ENCODE peak calls at places on chromosomes 7 and 10, in four cellular contexts. O, E, A and H are unnamed samples.

GRCh38 chr10:47277352-47278151 is 22.4 kb upstream of the GDF10 start:
- DNase-seq in E (no peak), O (no peak), A (no peak), H (no peak)

GRCh38 chr10:62648941-62649340 is 155.6 kb upstream of the ADO start:
- DNase-seq in E (no peak), O (no peak), A (no peak), H (no peak)

GRCh38 chr7:101900103-101900502 is 82.7 kb downstream of the CUX1 start:
- DNase-seq in O (no peak), A (no peak), E (no peak), H (peak; percentile 78)

GRCh38 chr10:79383974-79384606 is 36.8 kb downstream of the PPIF start:
- DNase-seq in O (no peak), A (peak; percentile 12), E (peak; percentile 9), H (peak; percentile 19)

GRCh38 chr10:80988755-80989154 is 451.1 kb downstream of the SH2D4B start:
- DNase-seq in O (no peak), E (no peak), A (no peak), H (no peak)

GRCh38 chr7:41567350-41568114 is 135.4 kb downstream of the INHBA start:
- DNase-seq in O (no peak), E (no peak), A (no peak), H (no peak)

GRCh38 chr7:114922652-114923402 is 933 bp downstream of the MDFIC start:
- DNase-seq in O (no peak), E (no peak), A (peak; percentile 23), H (peak; percentile 53)

GRCh38 chr7:146894927-146895326 is 778.3 kb downstream of the CNTNAP2 start:
- DNase-seq in A (no peak), O (no peak), E (no peak), H (no peak)

GRCh38 chr7:75966209-75966961 is 28.0 kb downstream of the TMEM120A start:
- DNase-seq in O (no peak), A (no peak), E (no peak), H (peak; percentile 53)

GRCh38 chr7:151056286-151057037 is 1.2 kb downstream of the CDK5 start:
- DNase-seq in A (peak; percentile 69), O (no peak), E (peak; percentile 76), H (no peak)

GRCh38 chr10:71597821-71598498 is 121.6 kb downstream of the C10orf105 start:
- DNase-seq in O (no peak), E (peak; percentile 40), A (no peak), H (no peak)

GRCh38 chr10:58531084-58531695 is 18.5 kb downstream of the BICC1 start:
- DNase-seq in E (peak; percentile 21), A (peak; percentile 69), O (peak; percentile 16), H (no peak)

GRCh38 chr7:8044761-8045430 is 76.3 kb downstream of the GLCCI1 start:
- DNase-seq in A (no peak), E (no peak), O (no peak), H (no peak)

GRCh38 chr10:118767297-118768040 is 12.7 kb upstream of the CACUL1 start:
- DNase-seq in O (no peak), E (no peak), A (no peak), H (peak; percentile 64)

GRCh38 chr10:7153750-7154149 is 257.1 kb downstream of the SFMBT2 start:
- DNase-seq in O (no peak), E (no peak), A (no peak), H (no peak)

GRCh38 chr10:7027913-7028808 is 382.7 kb downstream of the SFMBT2 start:
- DNase-seq in A (no peak), O (no peak), E (peak; percentile 88), H (no peak)

GRCh38 chr7:139613971-139614411 is 90.5 kb downstream of the CLEC2L start:
- DNase-seq in A (peak; percentile 45), O (no peak), E (no peak), H (no peak)

GRCh38 chr10:121378402-121378801 is 219.8 kb downstream of the FGFR2 start:
- DNase-seq in A (no peak), E (no peak), O (no peak), H (peak; percentile 28)

GRCh38 chr7:7876419-7876818 is 92.2 kb upstream of the GLCCI1 start:
- DNase-seq in A (no peak), O (no peak), E (no peak), H (no peak)

GRCh38 chr7:82530361-82530760 is 86.8 kb upstream of the CACNA2D1 start:
- DNase-seq in O (no peak), E (no peak), A (no peak), H (no peak)

GRCh38 chr10:23432639-23433038 is 6.2 kb upstream of the OTUD1 start:
- DNase-seq in A (no peak), O (no peak), E (no peak), H (no peak)

GRCh38 chr10:124262249-124262865 is 156.4 kb downstream of the OAT start:
- DNase-seq in A (no peak), O (no peak), E (no peak), H (no peak)

GRCh38 chr10:108036298-108036697 is 871.8 kb upstream of the SORCS1 start:
- DNase-seq in E (no peak), O (no peak), A (no peak), H (no peak)

GRCh38 chr7:29017666-29018065 is 59.5 kb upstream of the TRIL start:
- DNase-seq in A (no peak), O (no peak), E (no peak), H (no peak)

GRCh38 chr7:30563326-30563942 is 31.2 kb upstream of the GARS1 start:
- DNase-seq in A (no peak), E (no peak), O (no peak), H (no peak)

GRCh38 chr7:343864-344607 is 54.1 kb downstream of the FOXL3 start:
- DNase-seq in O (no peak), E (no peak), A (no peak), H (no peak)

GRCh38 chr10:13712799-13713581 is 126.2 kb downstream of the PRPF18 start:
- DNase-seq in A (no peak), O (peak; percentile 82), E (peak; percentile 66), H (no peak)

GRCh38 chr10:77846718-77847311 is 79.7 kb downstream of the DLG5 start:
- DNase-seq in A (peak; percentile 86), O (no peak), E (peak; percentile 79), H (peak; percentile 84)

GRCh38 chr10:77843264-77843663 is 83.3 kb downstream of the DLG5 start:
- DNase-seq in A (no peak), O (no peak), E (no peak), H (peak; percentile 51)

GRCh38 chr10:77845455-77845850 is 81.1 kb downstream of the DLG5 start:
- DNase-seq in A (no peak), O (no peak), E (no peak), H (no peak)

GRCh38 chr10:77844177-77844576 is 82.4 kb downstream of the DLG5 start:
- DNase-seq in O (no peak), A (no peak), E (no peak), H (no peak)

DNA sequence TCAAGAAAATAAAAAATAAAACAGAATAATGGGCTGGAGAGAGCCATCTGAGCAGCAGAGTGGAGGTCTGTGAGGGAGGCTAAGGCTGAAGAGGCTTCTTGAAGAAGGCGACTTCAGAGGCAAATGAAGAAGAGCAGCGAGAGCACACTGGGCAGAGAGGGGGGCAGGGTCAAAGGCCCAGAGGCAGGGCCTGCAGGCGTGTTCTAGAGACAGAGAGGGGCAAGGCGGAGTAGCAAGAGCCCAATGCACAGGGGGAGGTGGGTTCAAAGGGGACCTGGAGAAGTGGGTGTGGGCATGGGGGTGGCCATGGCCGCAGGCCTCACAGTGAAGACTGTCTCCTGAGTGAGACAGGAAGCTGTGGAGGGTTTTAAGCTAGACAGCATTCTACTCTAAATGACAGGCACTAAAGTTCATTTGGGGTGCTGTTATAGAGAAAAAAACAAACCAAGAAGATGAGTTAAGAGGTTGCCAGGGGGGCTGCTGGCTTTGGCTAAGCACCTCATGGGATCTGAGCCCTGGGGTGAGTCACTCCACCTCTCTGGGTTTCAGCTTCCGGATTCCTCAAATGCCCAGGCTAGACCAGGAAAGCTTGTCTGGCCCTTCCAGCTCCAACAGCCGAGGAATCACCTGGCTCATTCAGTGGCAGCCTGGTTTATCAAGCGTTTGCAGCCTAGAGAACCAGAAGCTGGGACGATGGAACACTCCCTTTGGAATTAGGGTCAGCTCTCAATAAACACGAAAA is 81.7 kb downstream of the DLG5 start:
- DNase-seq in A (no peak), E (no peak), O (no peak), H (no peak)
- TF ChIP-seq USF1 in A (no peak), E (no peak), O (no peak), H (no peak)

DNA sequence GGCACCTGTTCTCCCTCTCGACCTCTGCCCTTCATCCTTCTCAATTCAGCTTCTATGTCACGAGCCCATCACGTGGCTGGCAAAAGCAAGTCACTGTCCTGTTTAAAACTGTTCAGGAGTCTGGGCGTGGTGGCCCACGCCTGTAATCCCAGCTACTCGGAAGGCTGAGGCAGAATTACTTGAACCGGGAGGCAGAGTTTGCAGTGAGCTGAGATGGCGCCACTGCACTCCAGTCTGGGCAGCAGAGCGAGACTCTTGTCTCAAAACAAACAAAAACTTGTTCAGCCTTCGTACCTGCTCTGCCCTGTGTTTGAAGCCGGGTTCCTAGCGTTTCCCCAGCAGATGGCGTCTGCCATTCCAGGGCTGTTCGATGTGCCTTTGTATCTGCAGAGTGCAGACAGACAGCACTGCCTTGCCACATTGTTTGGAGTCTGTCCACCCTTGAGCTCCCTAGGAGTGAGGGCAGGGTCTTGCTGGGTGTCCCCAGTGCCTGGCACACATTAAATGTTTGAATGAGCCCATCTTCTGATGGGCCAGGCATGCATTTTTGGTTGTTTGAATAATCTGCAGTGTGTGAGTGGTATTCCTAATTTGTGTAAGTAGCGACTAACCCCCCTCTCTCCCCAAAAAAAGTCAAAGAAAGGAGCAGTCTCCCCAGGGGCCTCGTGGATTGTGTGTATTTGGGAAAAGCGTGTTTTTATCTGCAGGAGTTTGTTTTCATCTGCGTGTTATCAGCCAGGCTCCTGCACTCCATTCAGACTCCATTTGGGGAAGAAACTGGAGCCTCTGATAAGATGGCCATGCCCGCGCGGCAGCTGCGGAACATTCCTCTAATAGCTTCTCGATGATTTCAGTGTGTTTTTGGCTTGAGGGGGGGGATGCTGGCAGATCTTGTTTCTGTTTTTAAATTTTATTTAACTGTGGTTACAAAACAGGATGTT is 61.2 kb downstream of the DNAJB6 start:
- DNase-seq in O (no peak), A (peak; percentile 62), E (peak; percentile 81), H (peak; percentile 86)
- TF ChIP-seq CTCF in O (no peak), A (no peak), E (peak; percentile 90), H (peak; percentile 74)

DNA sequence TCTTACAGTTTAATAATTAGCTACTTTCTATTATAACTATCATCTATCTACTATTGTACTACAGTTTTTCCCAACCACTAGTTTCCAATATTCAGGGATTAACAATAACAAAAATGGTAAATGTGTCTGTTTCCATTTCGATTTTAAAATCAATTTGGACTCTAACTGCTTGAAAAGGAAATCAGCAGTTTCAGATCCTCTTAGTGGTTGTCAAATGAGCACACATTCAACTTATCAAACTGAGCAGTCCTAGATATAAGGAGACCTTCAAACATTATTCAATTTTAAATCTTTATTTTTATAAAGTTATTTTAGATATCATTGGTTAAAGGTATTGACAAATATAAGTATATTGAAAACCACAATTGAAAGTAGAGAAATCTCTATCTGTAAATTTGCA is 46.8 kb upstream of the CD36 start:
- DNase-seq in O (no peak), E (no peak), A (no peak), H (no peak)
- TF ChIP-seq USF1 in O (no peak), E (no peak), A (no peak), H (no peak)

DNA sequence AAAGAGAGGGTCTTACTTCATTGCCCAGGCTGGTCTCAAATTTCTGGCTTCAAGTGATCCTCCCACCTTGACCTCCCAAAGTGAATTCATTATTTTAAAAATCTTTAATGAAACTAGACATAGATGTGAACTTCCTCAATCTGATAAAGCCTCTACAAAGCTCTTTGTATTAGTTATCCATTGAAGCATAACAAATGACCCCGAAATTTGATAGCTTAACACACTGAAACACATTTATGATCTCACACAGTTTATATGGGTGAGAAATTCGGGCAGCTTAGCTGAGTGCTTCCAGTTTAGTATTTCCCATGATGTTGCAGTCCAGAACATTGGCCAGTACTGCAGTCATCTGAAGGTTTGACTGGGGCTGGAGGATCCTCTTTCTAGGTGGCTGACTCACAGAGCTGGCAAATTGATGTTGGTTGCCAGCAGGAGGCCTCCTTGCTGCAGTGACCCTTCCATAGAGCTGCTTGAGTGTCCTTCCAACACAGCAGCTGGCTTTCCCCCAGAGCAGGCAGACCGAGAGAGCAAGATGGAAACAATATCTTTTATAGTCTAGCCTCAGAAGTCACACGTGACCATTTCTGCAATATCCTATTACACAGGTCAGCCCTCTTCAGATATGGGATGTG is 16.6 kb upstream of the WNT8B start:
- DNase-seq in E (no peak), A (no peak), O (no peak), H (no peak)
- TF ChIP-seq CTCF in E (no peak), A (no peak), O (no peak), H (no peak)